ENCODE peak calls at places on chromosome 12, in eight cellular contexts. R, J, C, P, O, H, D and F are unnamed samples.

GRCh38 chr12:96047621-96048211 is 12.3 kb upstream of the LTA4H start:
- DNase-seq in R (peak; percentile 63), J (peak; percentile 10), C (peak; percentile 37), P (peak; percentile 83), O (no peak), H (no peak), D (peak; percentile 21), F (no peak)

GRCh38 chr12:2161478-2161877 is 108.7 kb downstream of the CACNA1C start:
- DNase-seq in R (peak; percentile 81), J (no peak), C (peak; percentile 92), P (peak; percentile 33), O (peak; percentile 67), H (peak; percentile 83), D (peak; percentile 64), F (no peak)

GRCh38 chr12:108783446-108783845 is 52.1 kb upstream of the CORO1C start:
- DNase-seq in R (no peak), J (no peak), C (no peak), P (no peak), O (no peak), H (no peak), D (no peak), F (no peak)

GRCh38 chr12:72274926-72275325 is 2.8 kb downstream of the TRHDE start:
- DNase-seq in R (peak; percentile 14), J (no peak), C (no peak), P (peak; percentile 39), O (no peak), H (no peak), D (no peak), F (no peak)

GRCh38 chr12:114944736-114945135 is 260.8 kb upstream of the TBX3 start:
- DNase-seq in R (no peak), J (no peak), C (no peak), P (no peak), O (no peak), H (no peak), D (no peak), F (no peak)

GRCh38 chr12:127675936-127676335 is 591.0 kb upstream of the TMEM132C start:
- DNase-seq in R (no peak), J (no peak), C (no peak), P (peak; percentile 12), O (no peak), H (no peak), D (no peak), F (no peak)

GRCh38 chr12:107393043-107393725 is 292.4 kb upstream of the PWP1 start:
- DNase-seq in R (no peak), J (no peak), C (no peak), P (no peak), O (no peak), H (no peak), D (no peak), F (no peak)

GRCh38 chr12:11941601-11942360 is 129.0 kb upstream of the BCL2L14 start:
- DNase-seq in R (peak; percentile 84), J (no peak), C (no peak), P (peak; percentile 95), O (no peak), H (no peak), D (no peak), F (no peak)

GRCh38 chr12:3078086-3078820 is 1.1 kb downstream of the TSPAN9 start:
- DNase-seq in R (no peak), J (no peak), C (no peak), P (no peak), O (no peak), H (no peak), D (no peak), F (no peak)

GRCh38 chr12:61804301-61804700 is 455.9 kb upstream of the USP15 start:
- DNase-seq in R (no peak), J (no peak), C (no peak), P (no peak), O (no peak), H (no peak), D (no peak), F (no peak)

GRCh38 chr12:130711751-130712150 is 4.3 kb downstream of the RIMBP2 start:
- DNase-seq in R (no peak), J (no peak), C (peak; percentile 13), P (no peak), O (no peak), H (no peak), D (peak; percentile 26), F (no peak)

GRCh38 chr12:25187781-25188180 is 7.2 kb downstream of the DNAI7 start:
- DNase-seq in R (peak; percentile 80), J (no peak), C (no peak), P (peak; percentile 88), O (no peak), H (no peak), D (no peak), F (no peak)

GRCh38 chr12:109741970-109742372 is 28.3 kb downstream of the FAM222A start:
- DNase-seq in R (no peak), J (no peak), C (peak; percentile 6), P (no peak), O (no peak), H (peak; percentile 30), D (no peak), F (peak; percentile 1)

GRCh38 chr12:75720807-75721206 is 209.4 kb upstream of the KRR1 start:
- DNase-seq in R (no peak), J (no peak), C (no peak), P (no peak), O (peak; percentile 71), H (no peak), D (no peak), F (no peak)

GRCh38 chr12:6929806-6930452 is 2.2 kb downstream of the ATN1 start:
- DNase-seq in R (no peak), J (no peak), C (no peak), P (no peak), O (no peak), H (peak; percentile 39), D (no peak), F (no peak)

GRCh38 chr12:63124778-63125177 is 26.2 kb downstream of the AVPR1A start:
- DNase-seq in R (no peak), J (no peak), C (no peak), P (peak; percentile 47), O (no peak), H (no peak), D (no peak), F (no peak)

GRCh38 chr12:81705586-81705985 is 53.6 kb downstream of the PPFIA2 start:
- DNase-seq in R (no peak), J (no peak), C (no peak), P (peak; percentile 6), O (no peak), H (no peak), D (no peak), F (no peak)

GRCh38 chr12:34352098-34352497 is 329.8 kb downstream of the ALG10 start:
- DNase-seq in R (no peak), J (no peak), C (no peak), P (no peak), O (no peak), H (no peak), D (no peak), F (no peak)
- H3K9me3 ChIP-seq in R (no peaks in the 10 kb centered on the region), J (no peaks in the 10 kb centered on the region), C (peaks cover 8% of the 10 kb centered on the region), P (no peaks in the 10 kb centered on the region), O (peaks cover 99% of the 10 kb centered on the region), H (peaks cover 3% of the 10 kb centered on the region), D (peaks cover 37% of the 10 kb centered on the region), F (no peaks in the 10 kb centered on the region)

GRCh38 chr12:128916425-128916824 is 63.1 kb downstream of the GLT1D1 start:
- DNase-seq in R (no peak), J (no peak), C (no peak), P (no peak), O (no peak), H (no peak), D (no peak), F (no peak)
- H3K9me3 ChIP-seq in R (no peaks in the 10 kb centered on the region), J (no peaks in the 10 kb centered on the region), C (no peaks in the 10 kb centered on the region), P (no peaks in the 10 kb centered on the region), O (no peaks in the 10 kb centered on the region), H (no peaks in the 10 kb centered on the region), D (no peaks in the 10 kb centered on the region), F (no peaks in the 10 kb centered on the region)

DNA sequence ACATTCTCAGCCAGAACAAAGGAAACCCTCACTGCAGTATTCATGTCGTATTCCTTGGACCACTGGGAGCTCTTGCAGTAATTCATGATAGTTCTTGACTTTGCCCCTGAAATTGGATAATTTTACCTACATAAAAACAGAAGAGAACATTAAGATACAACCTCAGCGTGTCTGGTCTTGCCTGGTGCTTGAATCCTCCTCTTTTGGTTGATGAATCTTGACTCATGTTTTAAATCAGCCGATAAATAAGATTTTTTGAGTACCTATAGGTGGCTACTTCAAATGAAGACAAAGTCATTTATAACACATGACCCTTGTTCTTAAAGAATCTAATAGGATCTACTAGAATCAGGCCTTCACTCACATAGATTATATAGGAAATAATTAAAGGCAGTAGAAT is 221.0 kb downstream of the PTPRO start:
- DNase-seq in R (no peak), J (no peak), C (no peak), P (no peak), O (no peak), H (no peak), D (no peak), F (no peak)
- H3K9me3 ChIP-seq in R (no peaks in the 10 kb centered on the region), J (no peaks in the 10 kb centered on the region), C (no peaks in the 10 kb centered on the region), P (no peaks in the 10 kb centered on the region), O (no peaks in the 10 kb centered on the region), H (no peaks in the 10 kb centered on the region), D (no peaks in the 10 kb centered on the region), F (no peaks in the 10 kb centered on the region)

GRCh38 chr12:133106253-133106652 is 23.8 kb downstream of the ZNF891 start:
- DNase-seq in R (peak; percentile 9), J (no peak), C (no peak), P (peak; percentile 5), O (no peak), H (no peak), D (no peak), F (no peak)
- H3K9me3 ChIP-seq in R (peaks cover 41% of the 10 kb centered on the region), J (peaks cover 92% of the 10 kb centered on the region), C (peaks cover 100% of the 10 kb centered on the region), P (peaks cover 43% of the 10 kb centered on the region), O (peaks cover 100% of the 10 kb centered on the region), H (peaks cover 94% of the 10 kb centered on the region), D (peaks cover 100% of the 10 kb centered on the region), F (peaks cover 58% of the 10 kb centered on the region)